ENCODE peak calls at places on chromosomes 5 and 9, in ten cellular contexts. E, R, F, G, U, Q, T, H, B and I are unnamed samples.

GRCh38 chr5:150394103-150394502 is 18.6 kb downstream of the CD74 start:
- DNase-seq in E (peak; percentile 84), R (no peak), F (no peak), G (no peak), U (no peak), Q (no peak), T (no peak), H (peak; percentile 91), B (peak; percentile 24), I (peak; percentile 60)

GRCh38 chr5:148499461-148499860 is 115.7 kb downstream of the FBXO38 start:
- DNase-seq in E (peak; percentile 15), R (no peak), F (no peak), G (no peak), U (no peak), Q (no peak), T (no peak), H (peak; percentile 9), B (peak; percentile 11), I (no peak)

GRCh38 chr5:111853748-111854147 is 96.8 kb upstream of the NREP start:
- DNase-seq in E (peak; percentile 62), R (no peak), F (no peak), G (no peak), U (no peak), Q (no peak), T (no peak), H (peak; percentile 22), B (no peak), I (peak; percentile 56)

GRCh38 chr5:122846051-122846567 is 696 bp downstream of the SNX24 start:
- DNase-seq in E (peak; percentile 73), R (no peak), F (no peak), G (no peak), U (no peak), Q (no peak), T (peak; percentile 20), H (peak; percentile 80), B (no peak), I (peak; percentile 74)

GRCh38 chr5:74766348-74766886 is 500 bp downstream of the GFM2 start:
- DNase-seq in E (peak; percentile 64), R (peak; percentile 47), F (peak; percentile 29), G (no peak), U (no peak), Q (no peak), T (peak; percentile 22), H (peak; percentile 36), B (no peak), I (peak; percentile 75)

GRCh38 chr5:57033103-57033502 is 81.2 kb upstream of the MIER3 start:
- DNase-seq in E (no peak), R (no peak), F (no peak), G (no peak), U (no peak), Q (no peak), T (no peak), H (no peak), B (no peak), I (no peak)

GRCh38 chr5:81268797-81269196 is 32.6 kb upstream of the ZCCHC9 start:
- DNase-seq in E (peak; percentile 88), R (no peak), F (no peak), G (no peak), U (no peak), Q (no peak), T (no peak), H (peak; percentile 89), B (peak; percentile 64), I (peak; percentile 84)

GRCh38 chr9:134365791-134366222 is 39.6 kb downstream of the RXRA start:
- DNase-seq in E (no peak), R (no peak), F (no peak), G (no peak), U (no peak), Q (peak; percentile 92), T (peak; percentile 56), H (no peak), B (no peak), I (no peak)

GRCh38 chr5:179326176-179326997 is 18.9 kb downstream of the ADAMTS2 start:
- DNase-seq in E (peak; percentile 58), R (no peak), F (no peak), G (no peak), U (no peak), Q (peak; percentile 91), T (no peak), H (peak; percentile 97), B (no peak), I (peak; percentile 50)